ENCODE peak calls at places on chromosome 4, in four cellular contexts. B is neuronal stem cell, M is fibroblast of lung, U is mammary epithelial cell. N is an unnamed sample. For H3K9me3, the result is how much of the 10 kb centered on the place peaks cover.

GRCh38 chr4:40553995-40554394 is 75.7 kb downstream of the RBM47 start:
- DNase-seq in B (no peak), M (no peak), U (no peak), N (peak)

GRCh38 chr4:26815686-26816085 is 45.0 kb upstream of the STIM2 start:
- DNase-seq in B (no peak), M (no peak), U (no peak), N (no peak)

GRCh38 chr4:155582971-155583437 is 83.6 kb upstream of the GUCY1A1 start:
- DNase-seq in B (no peak), M (peak), U (peak), N (peak)

GRCh38 chr4:152513078-152513477 is 22.8 kb downstream of the FBXW7 start:
- DNase-seq in B (no peak), M (no peak), U (no peak), N (no peak)

GRCh38 chr4:39044947-39045734 is 12.9 kb upstream of the TMEM156 start:
- DNase-seq in B (peak), M (no peak), U (peak), N (no peak)

GRCh38 chr4:120228086-120228485 is 161.4 kb upstream of the MAD2L1 start:
- DNase-seq in B (no peak), M (no peak), U (peak), N (no peak)

GRCh38 chr4:158722291-158722916 is 792 bp downstream of the PPID start:
- DNase-seq in B (peak), M (peak), U (peak), N (no peak)

GRCh38 chr4:129641179-129641578 is 545.2 kb downstream of the C4orf33 start:
- DNase-seq in B (peak), M (peak), U (peak), N (no peak)

GRCh38 chr4:67446811-67447210 is 98.5 kb downstream of the CENPC start:
- DNase-seq in B (no peak), M (no peak), U (no peak), N (no peak)

GRCh38 chr4:144340931-144341330 is 200.4 kb upstream of the GYPA start:
- DNase-seq in B (no peak), M (no peak), U (no peak), N (no peak)

GRCh38 chr4:76703123-76703490 is 194.8 kb downstream of the SOWAHB start:
- DNase-seq in B (no peak), M (no peak), U (peak), N (no peak)

GRCh38 chr4:93384897-93385296 is 443.7 kb upstream of the ATOH1 start:
- DNase-seq in B (no peak), M (peak), U (no peak), N (no peak)

GRCh38 chr4:138952405-138952804 is 63.2 kb upstream of the NOCT start:
- DNase-seq in B (no peak), M (peak), U (peak), N (no peak)

GRCh38 chr4:150264595-150265141 is 186.4 kb downstream of the DCLK2 start:
- DNase-seq in B (no peak), M (peak), U (no peak), N (no peak)

GRCh38 chr4:3442959-3443749 is 1.4 kb downstream of the HGFAC start:
- DNase-seq in B (peak), M (no peak), U (peak), N (peak)

GRCh38 chr4:109207060-109207459 is 95.4 kb downstream of the COL25A1 start:
- DNase-seq in B (no peak), M (peak), U (peak), N (no peak)

GRCh38 chr4:120939693-120940092 is 17.2 kb upstream of the PRDM5 start:
- DNase-seq in B (no peak), M (no peak), U (no peak), N (no peak)

GRCh38 chr4:143294710-143295109 is 42.0 kb upstream of the GAB1 start:
- DNase-seq in B (no peak), M (no peak), U (no peak), N (no peak)

GRCh38 chr4:122100508-122100907 is 51.6 kb upstream of the BLTP1 start:
- DNase-seq in B (peak), M (no peak), U (no peak), N (no peak)

GRCh38 chr4:53586121-53586816 is 5.0 kb downstream of the LNX1 start:
- DNase-seq in B (no peak), M (peak), U (peak), N (no peak)

GRCh38 chr4:45621926-45622325 is 501.9 kb downstream of the GABRG1 start:
- DNase-seq in B (no peak), M (peak), U (peak), N (no peak)

GRCh38 chr4:2247128-2248043 is 5.5 kb upstream of the HAUS3 start:
- DNase-seq in B (no peak), M (no peak), U (no peak), N (peak)

GRCh38 chr4:62533573-62533972 is 1333.4 kb downstream of the ADGRL3 start:
- DNase-seq in B (no peak), M (no peak), U (no peak), N (no peak)

GRCh38 chr4:152434011-152434410 is 101.9 kb downstream of the FBXW7 start:
- DNase-seq in B (no peak), M (no peak), U (no peak), N (no peak)

GRCh38 chr4:142840516-142841123 is 5.5 kb downstream of the INPP4B start:
- DNase-seq in B (no peak), M (peak), U (no peak), N (no peak)

GRCh38 chr4:4860381-4860802 is 927 bp downstream of the MSX1 start:
- DNase-seq in B (no peak), M (no peak), U (no peak), N (no peak)

GRCh38 chr4:188145626-188146025 is 6.4 kb downstream of the TRIML1 start:
- DNase-seq in B (no peak), M (no peak), U (peak), N (no peak)

GRCh38 chr4:113943863-113944262 is 35.6 kb downstream of the ARSJ start:
- DNase-seq in B (no peak), M (peak), U (no peak), N (no peak)

GRCh38 chr4:88382621-88383020 is 4.0 kb downstream of the HERC6 start:
- DNase-seq in B (no peak), M (no peak), U (peak), N (peak)

GRCh38 chr4:18081708-18082107 is 60.2 kb upstream of the LCORL start:
- DNase-seq in B (no peak), M (no peak), U (no peak), N (no peak)

GRCh38 chr4:100981447-100982204 is 365.7 kb downstream of the PPP3CA start:
- DNase-seq in B (no peak), M (peak), U (peak), N (no peak)

GRCh38 chr4:13940921-13941320 is 313.4 kb upstream of the BOD1L1 start:
- DNase-seq in B (no peak), M (no peak), U (no peak), N (no peak)

GRCh38 chr4:151644625-151645024 is 116.2 kb downstream of the GATB start:
- DNase-seq in B (peak), M (no peak), U (no peak), N (no peak)

GRCh38 chr4:3708103-3708510 is 58.1 kb upstream of the ADRA2C start:
- DNase-seq in B (no peak), M (peak), U (no peak), N (no peak)

GRCh38 chr4:777520-778262 is 48.2 kb downstream of the CPLX1 start:
- DNase-seq in B (no peak), M (no peak), U (no peak), N (no peak)
- H3K9me3 ChIP-seq in B (under half), M (under half), U (under half), N (under half)

GRCh38 chr4:110211007-110211769 is 12.8 kb upstream of the ELOVL6 start:
- DNase-seq in B (no peak), M (peak), U (peak), N (peak)

GRCh38 chr4:110207233-110207632 is 8.8 kb upstream of the ELOVL6 start:
- DNase-seq in B (no peak), M (no peak), U (no peak), N (no peak)

GRCh38 chr4:110211770-110212061 is 13.3 kb upstream of the ELOVL6 start:
- DNase-seq in B (no peak), M (no peak), U (no peak), N (no peak)

GRCh38 chr4:110208419-110208818 is 10.0 kb upstream of the ELOVL6 start:
- DNase-seq in B (no peak), M (no peak), U (no peak), N (no peak)
- H3K4me3 ChIP-seq in B (no peak), M (no peak), U (no peak), N (no peak)

DNA sequence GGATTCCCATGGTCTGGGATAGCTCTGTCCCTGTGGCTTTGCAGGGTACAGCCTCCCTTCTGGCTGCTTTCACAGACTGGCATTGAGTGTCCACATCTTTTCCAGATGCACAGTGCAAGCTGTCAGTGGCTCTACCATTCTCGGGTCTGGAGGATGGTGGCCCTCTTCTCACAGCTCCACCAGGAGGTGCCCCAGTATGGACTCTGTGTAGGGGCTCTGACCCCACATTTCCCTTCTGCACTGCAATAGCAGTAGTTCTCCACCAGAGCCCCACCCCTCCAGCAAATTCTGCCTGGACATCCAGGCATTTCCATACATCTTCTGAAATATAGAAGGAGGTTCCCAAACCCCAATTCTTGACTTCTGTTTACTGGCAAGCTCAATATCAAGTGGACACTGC is 50.2 kb upstream of the GRID2 start:
- DNase-seq in B (no peak), M (no peak), U (no peak), N (no peak)
- H3K9me3 ChIP-seq in B (under half), M (under half), U (under half), N (under half)

DNA sequence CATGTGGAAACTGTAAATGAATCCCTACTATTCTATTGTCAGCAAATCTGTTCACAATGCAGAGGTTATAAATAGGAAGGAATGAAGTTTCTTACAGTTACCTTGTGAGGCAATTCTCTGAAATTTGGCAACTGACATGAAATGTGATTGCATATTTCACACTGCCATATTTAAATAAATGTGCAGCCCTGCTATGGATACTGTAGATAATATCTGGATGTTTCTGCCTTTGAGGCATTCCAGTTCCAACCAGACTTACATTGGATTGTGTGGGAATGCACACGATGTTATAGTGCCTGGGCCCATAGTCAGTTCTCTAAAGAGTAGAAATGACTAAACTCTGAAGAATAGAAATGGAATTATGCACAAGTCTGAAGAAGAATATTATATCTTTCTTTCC is 102.8 kb downstream of the PHOX2B start:
- DNase-seq in B (no peak), M (no peak), U (no peak), N (no peak)
- H3K4me3 ChIP-seq in B (no peak), M (no peak), U (no peak), N (no peak)

DNA sequence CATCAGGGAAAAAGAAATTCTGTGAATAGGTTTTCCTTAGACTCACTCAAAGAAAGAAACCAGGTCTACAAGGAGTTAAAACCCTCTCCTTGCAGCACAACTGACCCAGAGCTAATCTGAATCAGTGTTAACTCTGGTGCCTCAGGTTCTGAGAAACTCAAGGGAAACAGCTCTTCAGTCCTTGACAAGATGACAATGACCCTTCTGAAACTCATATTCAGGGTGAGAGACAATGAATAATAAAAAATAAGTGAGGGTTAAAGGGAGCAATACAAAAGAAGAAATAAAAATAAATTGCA is 903.6 kb downstream of the STPG2 start:
- DNase-seq in B (no peak), M (no peak), U (no peak), N (no peak)
- H3K9me3 ChIP-seq in B (under half), M (under half), U (under half), N (under half)

GRCh38 chr4:7390906-7391636 is 43.7 kb downstream of the PSAPL1 start:
- DNase-seq in B (no peak), M (no peak), U (no peak), N (no peak)
- H3K4me3 ChIP-seq in B (no peak), M (no peak), U (no peak), N (no peak)

DNA sequence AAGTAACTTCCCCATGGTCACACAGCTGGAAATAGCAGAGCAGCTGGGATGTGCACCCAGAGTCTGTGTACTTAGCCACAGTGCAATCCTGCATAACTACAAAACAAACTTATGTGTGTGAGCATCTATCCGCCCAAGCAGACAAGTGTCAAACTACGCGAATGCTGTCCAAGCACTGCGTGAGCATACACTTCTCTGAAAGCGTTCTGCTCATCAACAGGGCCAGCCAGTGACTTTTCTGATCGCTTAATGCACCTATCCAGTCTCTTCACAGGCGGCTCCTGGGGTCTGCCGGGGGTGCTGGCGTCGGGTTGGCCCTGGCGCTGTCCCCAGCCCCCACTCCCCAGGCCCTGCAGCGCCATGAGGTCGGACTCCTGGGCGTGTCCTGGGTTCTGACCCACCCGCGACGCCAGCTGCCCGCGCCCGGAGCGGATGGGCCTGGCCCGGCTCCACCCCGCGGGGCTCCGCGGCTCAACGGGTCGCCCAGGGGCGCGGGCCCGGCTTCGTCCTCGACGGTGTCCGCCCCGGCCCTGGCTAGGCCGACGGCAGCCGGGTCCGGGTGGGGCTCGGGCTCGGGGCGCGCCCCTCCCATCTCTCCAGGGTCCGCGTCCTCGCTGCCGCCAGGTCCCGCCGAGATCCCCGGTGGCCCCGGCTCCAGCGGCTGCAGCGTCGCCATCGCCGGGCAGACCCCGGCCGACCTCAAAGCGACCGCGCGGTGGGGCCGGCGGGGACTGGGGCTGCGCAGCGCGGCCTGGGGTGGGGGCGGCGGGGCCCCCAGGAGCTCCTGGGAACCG is 1.3 kb upstream of the ZNF141 start:
- DNase-seq in B (peak), M (no peak), U (no peak), N (no peak)
- H3K9me3 ChIP-seq in B (under half), M (under half), U (under half), N (under half)

GRCh38 chr4:84878090-84878489 is 88.4 kb downstream of the WDFY3 start:
- DNase-seq in B (no peak), M (peak), U (peak), N (no peak)
- H3K4me3 ChIP-seq in B (no peak), M (no peak), U (no peak), N (no peak)

GRCh38 chr4:174948826-174949225 is 30.7 kb downstream of the ADAM29 start:
- DNase-seq in B (no peak), M (no peak), U (no peak), N (no peak)

DNA sequence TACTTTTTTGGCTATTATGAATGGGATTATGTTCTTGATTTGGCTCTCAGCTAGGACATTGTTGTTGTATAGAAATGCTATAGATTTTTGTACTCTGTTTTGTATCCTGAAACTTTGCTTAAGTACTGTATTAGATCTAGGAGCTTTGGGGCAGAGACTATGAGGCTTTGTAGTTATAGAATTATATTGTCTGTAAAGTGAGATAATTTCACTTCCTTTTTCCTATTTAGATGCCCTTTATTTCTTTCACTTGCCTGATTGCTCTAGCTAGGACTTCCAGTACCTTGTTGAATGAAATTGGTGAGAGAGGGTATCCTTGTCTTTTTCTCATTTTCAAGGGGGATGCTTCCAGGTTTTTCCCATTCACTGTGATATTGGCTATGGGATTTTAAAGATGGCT is 28.1 kb downstream of the ADAM29 start:
- DNase-seq in B (no peak), M (no peak), U (no peak), N (no peak)
- H3K9me3 ChIP-seq in B (under half), M (under half), U (under half), N (under half)

GRCh38 chr4:72319596-72319995 is 249.4 kb downstream of the ADAMTS3 start:
- DNase-seq in B (no peak), M (peak), U (peak), N (no peak)
- H3K4me3 ChIP-seq in B (no peak), M (no peak), U (no peak), N (no peak)